ENCODE peak calls at places on chromosomes 7 and 10, in four cellular contexts. U, A, Y and B are unnamed samples.
A peak's percentile ranks its signal among the peaks of the same experiment; 100 is the strongest.

GRCh38 chr7:144468990-144469732 is 65.7 kb upstream of the NOBOX start:
- DNase-seq in U (no peak), A (no peak), Y (peak; percentile 20), B (no peak)

GRCh38 chr7:71303566-71303965 is 171.6 kb downstream of the GALNT17 start:
- DNase-seq in U (no peak), A (no peak), Y (no peak), B (no peak)

GRCh38 chr10:129168660-129169059 is 298.4 kb upstream of the MGMT start:
- DNase-seq in A (no peak), U (no peak), Y (no peak), B (no peak)

GRCh38 chr10:93352638-93353383 is 129.3 kb downstream of the MYOF start:
- DNase-seq in U (no peak), Y (peak; percentile 56), A (no peak), B (peak; percentile 68)

GRCh38 chr10:116271593-116272496 is 1.2 kb downstream of the GFRA1 start:
- DNase-seq in A (peak; percentile 84), U (peak; percentile 37), Y (peak; percentile 64), B (peak; percentile 71)

GRCh38 chr10:2989292-2989947 is 77.9 kb upstream of the PFKP start:
- DNase-seq in U (no peak), Y (no peak), A (no peak), B (no peak)

GRCh38 chr10:119162693-119163092 is 2.8 kb downstream of the SFXN4 start:
- DNase-seq in Y (no peak), A (no peak), U (no peak), B (no peak)

GRCh38 chr10:61810263-61810662 is 91.2 kb upstream of the ARID5B start:
- DNase-seq in A (no peak), U (no peak), Y (no peak), B (no peak)

GRCh38 chr10:24873281-24873683 is 79.1 kb downstream of the PRTFDC1 start:
- DNase-seq in Y (peak; percentile 97), A (no peak), U (peak; percentile 37), B (peak; percentile 84)

GRCh38 chr7:149707448-149707886 is 65.9 kb downstream of the ZNF467 start:
- DNase-seq in A (no peak), Y (peak; percentile 13), U (no peak), B (no peak)

GRCh38 chr7:94145602-94146001 is 141.4 kb upstream of the BET1 start:
- DNase-seq in A (no peak), Y (peak; percentile 80), U (no peak), B (peak; percentile 27)

GRCh38 chr10:60235001-60235400 is 154.7 kb downstream of the ANK3 start:
- DNase-seq in A (no peak), U (no peak), Y (peak; percentile 51), B (no peak)

GRCh38 chr7:134449596-134450194 is 9.2 kb downstream of the AKR1B1 start:
- DNase-seq in U (no peak), A (no peak), Y (peak; percentile 74), B (no peak)

GRCh38 chr10:104300736-104301292 is 31.8 kb downstream of the GSTO2 start:
- DNase-seq in U (peak; percentile 55), Y (peak; percentile 100), A (no peak), B (peak; percentile 90)

GRCh38 chr7:73623798-73624668 is at the start of gene MLXIPL:
- DNase-seq in A (peak; percentile 94), U (peak; percentile 90), Y (peak; percentile 87), B (peak; percentile 91)

GRCh38 chr10:8616166-8616565 is 561.7 kb downstream of the GATA3 start:
- DNase-seq in A (no peak), U (no peak), Y (no peak), B (no peak)

GRCh38 chr7:27096756-27097514 is 1.1 kb upstream of the HOXA1 start:
- DNase-seq in A (peak; percentile 86), Y (peak; percentile 80), U (peak; percentile 27), B (peak; percentile 84)

GRCh38 chr7:2505401-2505800 is 14.2 kb upstream of the LFNG start:
- DNase-seq in Y (no peak), U (no peak), A (peak; percentile 69), B (no peak)

GRCh38 chr7:116159711-116160110 is 50.6 kb upstream of the TES start:
- DNase-seq in Y (no peak), U (no peak), A (no peak), B (no peak)

GRCh38 chr7:5620459-5620881 is 161.0 kb downstream of the RNF216 start:
- DNase-seq in U (no peak), Y (no peak), A (peak; percentile 49), B (no peak)